ENCODE peak calls at places on chromosome 4, in four cellular contexts. B is transverse colon, J is colonic mucosa, T is body of pancreas. L is an unnamed sample. For H3K9me3, the result is how much of the 10 kb centered on the place peaks cover.

GRCh38 chr4:151098191-151098590 is 1.2 kb upstream of the RPS3A start:
- DNase-seq in B (peak), J (peak), T (peak), L (no peak)

GRCh38 chr4:76605099-76605563 is 170.1 kb downstream of the SHROOM3 start:
- DNase-seq in B (no peak), J (no peak), T (no peak), L (no peak)

GRCh38 chr4:15479089-15479912 is 9.6 kb downstream of the CC2D2A start:
- DNase-seq in B (no peak), J (peak), T (peak), L (peak)

GRCh38 chr4:18106620-18107019 is 85.1 kb upstream of the LCORL start:
- DNase-seq in B (peak), J (peak), T (no peak), L (no peak)

GRCh38 chr4:27844359-27844758 is 983.7 kb downstream of the STIM2 start:
- DNase-seq in B (no peak), J (no peak), T (no peak), L (no peak)

GRCh38 chr4:20618010-20618409 is 82.2 kb upstream of the PACRGL start:
- DNase-seq in B (peak), J (no peak), T (peak), L (peak)

GRCh38 chr4:168923526-168924194 is 86.4 kb downstream of the CBR4 start:
- DNase-seq in B (peak), J (peak), T (peak), L (no peak)

GRCh38 chr4:39304651-39305050 is 61.5 kb downstream of the RFC1 start:
- DNase-seq in B (no peak), J (no peak), T (no peak), L (no peak)

GRCh38 chr4:163565228-163566040 is 70.9 kb downstream of the TMA16 start:
- DNase-seq in B (no peak), J (no peak), T (no peak), L (no peak)

GRCh38 chr4:168796362-168797106 is 213.5 kb downstream of the CBR4 start:
- DNase-seq in B (no peak), J (no peak), T (peak), L (no peak)

GRCh38 chr4:48337726-48338125 is 3.6 kb upstream of the SLAIN2 start:
- DNase-seq in B (no peak), J (no peak), T (no peak), L (no peak)

GRCh38 chr4:6632125-6632524 is 8.4 kb upstream of the MRFAP1 start:
- DNase-seq in B (no peak), J (no peak), T (no peak), L (no peak)

GRCh38 chr4:3446631-3447320 is 5.0 kb downstream of the HGFAC start:
- DNase-seq in B (no peak), J (no peak), T (no peak), L (peak)

GRCh38 chr4:88989990-88990389 is 67.0 kb downstream of the FAM13A start:
- DNase-seq in B (no peak), J (no peak), T (no peak), L (no peak)

GRCh38 chr4:151408630-151409469 is at the start of gene FHIP1A:
- DNase-seq in B (peak), J (peak), T (peak), L (peak)

GRCh38 chr4:110516106-110516922 is 40.4 kb downstream of the ENPEP start:
- DNase-seq in B (peak), J (peak), T (peak), L (peak)

GRCh38 chr4:85488416-85488815 is 13.5 kb downstream of the ARHGAP24 start:
- DNase-seq in B (no peak), J (no peak), T (no peak), L (no peak)

GRCh38 chr4:184102488-184102887 is 115.2 kb downstream of the ENPP6 start:
- DNase-seq in B (no peak), J (no peak), T (no peak), L (no peak)

GRCh38 chr4:43071069-43071468 is 178.6 kb downstream of the GRXCR1 start:
- DNase-seq in B (no peak), J (no peak), T (no peak), L (no peak)
- H3K9me3 ChIP-seq in B (under half), J (under half), T (under half), L (under half)

GRCh38 chr4:139524062-139524631 is 31.9 kb downstream of the SETD7 start:
- DNase-seq in B (no peak), J (no peak), T (no peak), L (no peak)

GRCh38 chr4:139521764-139522373 is 34.1 kb downstream of the SETD7 start:
- DNase-seq in B (no peak), J (no peak), T (no peak), L (no peak)

GRCh38 chr4:139523076-139523475 is 32.9 kb downstream of the SETD7 start:
- DNase-seq in B (peak), J (peak), T (no peak), L (no peak)

GRCh38 chr4:139525414-139525813 is 30.6 kb downstream of the SETD7 start:
- DNase-seq in B (no peak), J (no peak), T (no peak), L (no peak)

GRCh38 chr4:139522457-139522856 is 33.6 kb downstream of the SETD7 start:
- DNase-seq in B (no peak), J (no peak), T (no peak), L (no peak)
- H3K27ac ChIP-seq in B (no peak), J (no peak), T (no peak), L (no peak)

GRCh38 chr4:186015212-186015817 is 53.6 kb upstream of the TLR3 start:
- DNase-seq in B (no peak), J (no peak), T (no peak), L (no peak)
- TF ChIP-seq CTCF in B (no peak), J (no peak), T (no peak), L (no peak)

GRCh38 chr4:11152684-11153083 is 276.0 kb downstream of the HS3ST1 start:
- DNase-seq in B (no peak), J (no peak), T (no peak), L (no peak)

GRCh38 chr4:11149612-11150259 is 279.0 kb downstream of the HS3ST1 start:
- DNase-seq in B (no peak), J (no peak), T (no peak), L (no peak)

DNA sequence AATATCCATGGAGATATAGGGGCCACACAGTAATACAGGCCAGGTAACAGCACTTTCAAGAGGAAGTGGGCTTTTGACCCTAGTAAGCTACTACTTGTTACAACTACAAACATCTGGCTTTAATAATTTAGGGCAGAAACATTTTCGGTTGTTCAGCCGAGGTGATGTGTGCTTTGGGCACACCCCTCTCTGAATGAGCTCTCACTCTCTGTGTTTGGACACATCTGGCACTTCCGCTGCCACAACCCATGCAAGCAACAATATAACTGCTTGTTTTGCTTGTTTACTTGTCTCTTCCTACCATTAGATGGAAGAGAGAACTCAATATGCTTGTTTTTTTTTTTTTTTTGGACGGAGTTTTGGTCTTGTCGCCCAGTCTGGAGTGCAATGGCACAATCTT is 277.2 kb downstream of the HS3ST1 start:
- DNase-seq in B (no peak), J (no peak), T (no peak), L (no peak)
- H3K9me3 ChIP-seq in B (under half), J (under half), T (under half), L (under half)

DNA sequence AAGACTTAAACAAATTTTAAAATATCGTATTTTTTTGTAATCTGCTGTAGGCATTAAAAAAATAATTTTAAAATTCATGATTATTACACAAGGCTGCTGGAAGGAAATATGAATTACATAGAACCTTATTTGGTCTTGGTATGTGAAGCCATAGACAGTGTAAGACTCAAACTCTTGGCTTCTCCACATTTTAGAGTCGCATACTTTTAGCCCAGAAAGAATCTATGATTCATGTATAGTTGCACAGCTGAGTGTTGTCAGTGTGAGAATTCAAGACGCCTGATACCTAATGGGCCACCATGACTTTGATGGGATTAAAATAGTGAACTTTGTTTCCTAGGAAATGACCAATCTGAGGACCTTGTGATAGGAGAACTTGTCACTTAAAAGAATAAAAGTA is 1.4 kb downstream of the INTU start:
- DNase-seq in B (no peak), J (no peak), T (no peak), L (no peak)
- H3K27ac ChIP-seq in B (no peak), J (no peak), T (no peak), L (no peak)

GRCh38 chr4:116055857-116056827 is 942.7 kb upstream of the NDST4 start:
- DNase-seq in B (no peak), J (no peak), T (no peak), L (no peak)
- TF ChIP-seq CTCF in B (no peak), J (no peak), T (no peak), L (no peak)